ENCODE peak calls at places on chromosomes 1 and 21, in four cellular contexts. N is K562, E is GM12878, S is HepG2. X is an unnamed sample.

GRCh38 chr1:210686841-210687240 is 358.1 kb downstream of the HHAT start:
- DNase-seq in N (no peak), E (no peak), S (no peak), X (no peak)

GRCh38 chr1:162136760-162137537 is 67.5 kb downstream of the NOS1AP start:
- DNase-seq in N (no peak), E (no peak), S (peak; percentile 56), X (no peak)

GRCh38 chr21:46092026-46092764 is 5.7 kb upstream of the COL6A2 start:
- DNase-seq in N (no peak), E (no peak), S (no peak), X (no peak)

GRCh38 chr1:150609726-150610125 is 19.7 kb downstream of the ENSA start:
- DNase-seq in N (no peak), E (no peak), S (no peak), X (no peak)

GRCh38 chr1:52602328-52603300 is at the start of gene GPX7:
- DNase-seq in N (no peak), E (no peak), S (no peak), X (no peak)

GRCh38 chr1:236148471-236148847 is 6.1 kb downstream of the GPR137B start:
- DNase-seq in N (no peak), E (no peak), S (no peak), X (no peak)

GRCh38 chr1:78146137-78146822 is 100.5 kb downstream of the GIPC2 start:
- DNase-seq in N (no peak), E (no peak), S (no peak), X (no peak)

GRCh38 chr1:170162385-170163226 is 16.8 kb downstream of the NTMT2 start:
- DNase-seq in N (no peak), E (no peak), S (peak; percentile 9), X (no peak)

GRCh38 chr1:220528679-220529529 is 968 bp downstream of the MARK1 start:
- DNase-seq in N (no peak), E (no peak), S (no peak), X (peak; percentile 21)

GRCh38 chr1:223330462-223330861 is 33.5 kb downstream of the SUSD4 start:
- DNase-seq in N (no peak), E (no peak), S (no peak), X (no peak)

GRCh38 chr21:44732956-44733355 is 21.6 kb upstream of the TSPEAR start:
- DNase-seq in N (no peak), E (no peak), S (no peak), X (no peak)

GRCh38 chr1:36864182-36865079 is 169.9 kb downstream of the GRIK3 start:
- DNase-seq in N (peak; percentile 55), E (no peak), S (no peak), X (peak; percentile 61)

GRCh38 chr21:39582749-39583148 is 30.0 kb upstream of the B3GALT5 start:
- DNase-seq in N (no peak), E (no peak), S (no peak), X (no peak)

GRCh38 chr21:29190920-29191319 is 60.5 kb downstream of the MAP3K7CL start:
- DNase-seq in N (no peak), E (no peak), S (peak; percentile 29), X (no peak)

GRCh38 chr1:235984041-235984820 is 80.7 kb downstream of the NID1 start:
- DNase-seq in N (no peak), E (no peak), S (no peak), X (no peak)

GRCh38 chr1:176338897-176339296 is 124.1 kb upstream of the PAPPA2 start:
- DNase-seq in N (no peak), E (no peak), S (no peak), X (no peak)

GRCh38 chr1:163885510-163885909 is 563.8 kb downstream of the NUF2 start:
- DNase-seq in N (no peak), E (no peak), S (no peak), X (no peak)

GRCh38 chr1:153506386-153506785 is 29.4 kb downstream of the S100A6 start:
- DNase-seq in N (no peak), E (no peak), S (no peak), X (no peak)

GRCh38 chr1:165144757-165145397 is 211.6 kb downstream of the LMX1A start:
- DNase-seq in N (peak; percentile 41), E (no peak), S (peak; percentile 44), X (peak; percentile 77)

GRCh38 chr1:54619749-54620148 is 3.6 kb downstream of the FAM151A start:
- DNase-seq in N (no peak), E (no peak), S (no peak), X (no peak)

GRCh38 chr1:182395911-182396310 is 4.3 kb upstream of the GLUL start:
- DNase-seq in N (no peak), E (no peak), S (no peak), X (no peak)

GRCh38 chr1:97379387-97380075 is 541.3 kb downstream of the DPYD start:
- DNase-seq in N (no peak), E (no peak), S (no peak), X (no peak)

GRCh38 chr1:212315907-212316306 is 30.7 kb downstream of the PPP2R5A start:
- DNase-seq in N (no peak), E (no peak), S (peak; percentile 7), X (no peak)

GRCh38 chr1:31831397-31832378 is 15.9 kb upstream of the SPOCD1 start:
- DNase-seq in N (no peak), E (no peak), S (peak; percentile 25), X (no peak)

GRCh38 chr1:50066806-50067205 is 41.9 kb upstream of the ELAVL4 start:
- DNase-seq in N (no peak), E (no peak), S (no peak), X (no peak)

GRCh38 chr1:235100124-235100801 is 28.4 kb downstream of the TOMM20 start:
- DNase-seq in N (no peak), E (peak; percentile 66), S (peak; percentile 52), X (no peak)

GRCh38 chr1:2482588-2482987 is 6.5 kb downstream of the PLCH2 start:
- DNase-seq in N (no peak), E (no peak), S (no peak), X (no peak)

GRCh38 chr1:154496381-154496780 is 5.6 kb upstream of the TDRD10 start:
- DNase-seq in N (no peak), E (no peak), S (no peak), X (no peak)

GRCh38 chr1:22447581-22448215 is 4.0 kb upstream of the ZBTB40 start:
- DNase-seq in N (peak; percentile 43), E (no peak), S (no peak), X (no peak)

GRCh38 chr1:115665746-115666145 is 24.0 kb downstream of the VANGL1 start:
- DNase-seq in N (no peak), E (no peak), S (no peak), X (no peak)

GRCh38 chr1:68078647-68079046 is 28.2 kb upstream of the DIRAS3 start:
- DNase-seq in N (no peak), E (no peak), S (no peak), X (no peak)

GRCh38 chr1:59926381-59927243 is at the start of gene CYP2J2:
- DNase-seq in N (no peak), E (peak; percentile 4), S (no peak), X (peak; percentile 82)

GRCh38 chr1:95742591-95743089 is 508.6 kb downstream of the RWDD3 start:
- DNase-seq in N (no peak), E (no peak), S (no peak), X (no peak)

GRCh38 chr1:161177936-161178244 is 583 bp upstream of the B4GALT3 start:
- DNase-seq in N (no peak), E (no peak), S (no peak), X (no peak)

GRCh38 chr1:209513226-209513625 is 70.3 kb upstream of the CAMK1G start:
- DNase-seq in N (peak; percentile 60), E (no peak), S (peak; percentile 24), X (peak; percentile 67)

GRCh38 chr1:227925582-227926198 is 22.0 kb downstream of the WNT9A start:
- DNase-seq in N (no peak), E (no peak), S (no peak), X (no peak)

GRCh38 chr21:8989883-8990325 is 1531.5 kb upstream of the TPTE start:
- DNase-seq in N (no peak), E (no peak), S (peak; percentile 96), X (peak; percentile 39)

GRCh38 chr1:93579891-93580290 is 101.7 kb downstream of the BCAR3 start:
- DNase-seq in N (no peak), E (no peak), S (peak; percentile 64), X (no peak)

GRCh38 chr1:27099154-27099903 is 55.6 kb downstream of the SLC9A1 start:
- DNase-seq in N (peak; percentile 78), E (no peak), S (peak; percentile 55), X (no peak)

GRCh38 chr1:28104866-28105467 is 16.6 kb upstream of the EYA3 start:
- DNase-seq in N (peak; percentile 86), E (no peak), S (peak; percentile 77), X (peak; percentile 92)

DNA sequence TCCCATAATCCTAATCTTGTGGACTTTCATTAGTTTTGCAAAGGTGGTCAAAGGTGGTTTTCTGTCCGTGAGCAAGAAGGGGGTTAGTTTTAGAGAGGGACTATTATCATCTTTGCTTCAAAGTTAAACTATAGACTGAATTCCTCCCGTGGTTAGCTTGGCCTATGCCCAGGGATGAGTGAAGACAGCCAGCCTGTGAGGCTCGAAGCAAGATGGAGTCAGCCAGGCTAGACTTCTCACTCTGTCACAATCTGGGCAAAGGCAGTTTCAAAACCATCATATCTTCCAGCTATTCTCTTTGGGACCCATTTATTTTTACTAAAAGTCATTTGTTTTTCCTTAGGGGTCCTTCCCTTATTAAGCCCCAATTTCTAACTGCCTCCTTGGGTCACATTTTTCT is 12.9 kb upstream of the ENO1 start:
- DNase-seq in N (no peak), E (no peak), S (no peak), X (no peak)
- TF ChIP-seq BHLHE40 in N (no peak), E (no peak), S (no peak), X (no peak)

GRCh38 chr1:157240495-157241184 is 102.4 kb upstream of the ETV3 start:
- DNase-seq in N (no peak), E (peak; percentile 40), S (peak; percentile 99), X (no peak)
- TF ChIP-seq FOXK2 in N (no peak), E (no peak), S (peak; percentile 50), X (no peak)

GRCh38 chr21:41828884-41829360 is 50.2 kb downstream of the PRDM15 start:
- DNase-seq in N (no peak), E (no peak), S (no peak), X (no peak)

GRCh38 chr21:41830145-41830707 is 48.9 kb downstream of the PRDM15 start:
- DNase-seq in N (no peak), E (no peak), S (no peak), X (no peak)

GRCh38 chr21:41830764-41831452 is 48.2 kb downstream of the PRDM15 start:
- DNase-seq in N (no peak), E (no peak), S (no peak), X (no peak)

GRCh38 chr21:41825881-41826280 is 53.3 kb downstream of the PRDM15 start:
- DNase-seq in N (no peak), E (no peak), S (no peak), X (no peak)

GRCh38 chr21:41827951-41828883 is 50.9 kb downstream of the PRDM15 start:
- DNase-seq in N (no peak), E (no peak), S (no peak), X (no peak)
- TF ChIP-seq BHLHE40 in N (no peak), E (no peak), S (no peak), X (no peak)

GRCh38 chr1:172429324-172430127 is 9.0 kb downstream of the C1orf105 start:
- DNase-seq in N (peak; percentile 63), E (peak; percentile 34), S (peak; percentile 63), X (peak; percentile 46)
- TF ChIP-seq FOXK2 in N (no peak), E (no peak), S (no peak), X (no peak)